ENCODE peak calls at places on chromosome 11, in four cellular contexts. U, M, T and Q are unnamed samples.

GRCh38 chr11:67438121-67438902 is 830 bp upstream of the PTPRCAP start:
- DNase-seq in U (peak; percentile 82), M (no peak), T (no peak), Q (no peak)

GRCh38 chr11:121534131-121535093 is 81.6 kb upstream of the SORL1-AS1 start:
- DNase-seq in U (no peak), M (no peak), T (no peak), Q (no peak)

GRCh38 chr11:57675176-57675941 is 7.4 kb downstream of the ZDHHC5 start:
- DNase-seq in U (no peak), M (no peak), T (no peak), Q (no peak)

GRCh38 chr11:128633384-128633965 is 46.1 kb upstream of the ETS1 start:
- DNase-seq in U (no peak), M (no peak), T (no peak), Q (no peak)

GRCh38 chr11:111797145-111797581 is 31.0 kb upstream of the PPP2R1B start:
- DNase-seq in U (no peak), M (no peak), T (no peak), Q (peak; percentile 55)

GRCh38 chr11:68683952-68684384 is 376 bp upstream of the GAL start:
- DNase-seq in U (no peak), M (no peak), T (no peak), Q (no peak)

GRCh38 chr11:109196016-109196415 is 226.0 kb upstream of the C11orf87 start:
- DNase-seq in U (no peak), M (no peak), T (no peak), Q (no peak)

GRCh38 chr11:35487532-35488078 is 37.8 kb downstream of the PAMR1 start:
- DNase-seq in U (no peak), M (no peak), T (no peak), Q (no peak)

GRCh38 chr11:44104472-44105294 is 9.2 kb downstream of the EXT2 start:
- DNase-seq in U (no peak), M (no peak), T (no peak), Q (no peak)

GRCh38 chr11:134074346-134074745 is 5.5 kb downstream of the JAM3 start:
- DNase-seq in U (no peak), M (no peak), T (no peak), Q (no peak)

GRCh38 chr11:18611196-18611595 is 11.6 kb downstream of the MISFA start:
- DNase-seq in U (no peak), M (no peak), T (no peak), Q (no peak)

GRCh38 chr11:72075109-72075508 is 5.2 kb downstream of the NUMA1 start:
- DNase-seq in U (no peak), M (no peak), T (no peak), Q (peak; percentile 58)